ENCODE peak calls at places on chromosomes 1 and 21, in ten cellular contexts. R is A673, Z is ascending aorta, W is GM12865, E is psoas muscle, X is aorta, Y is AG09309, D is fibroblast of mammary gland, M is OCI-LY7, Q is ovary. G is an unnamed sample.

GRCh38 chr1:236168716-236169429 is 26.5 kb downstream of the GPR137B start:
- DNase-seq in D (peak), Z (peak), Q (peak), R (no peak), W (peak), X (peak), M (peak), E (peak), Y (no peak), G (peak)

GRCh38 chr1:9057851-9058250 is 11.6 kb downstream of the SLC2A5 start:
- DNase-seq in R (no peak), Q (no peak), M (no peak), E (no peak), Y (no peak), D (no peak), Z (no peak), X (no peak), W (no peak), G (no peak)

GRCh38 chr1:156075775-156076204 is 6.5 kb downstream of the MEX3A start:
- DNase-seq in D (no peak), W (no peak), Z (no peak), Q (no peak), R (no peak), X (no peak), M (no peak), Y (no peak), E (no peak), G (peak)

GRCh38 chr21:25733859-25734653 is 648 bp downstream of the ATP5PF start:
- DNase-seq in D (peak), Q (no peak), Z (no peak), M (peak), W (peak), E (no peak), X (no peak), R (peak), Y (no peak), G (peak)

GRCh38 chr1:15083578-15083977 is 70.0 kb upstream of the TMEM51 start:
- DNase-seq in M (no peak), Y (no peak), Q (no peak), R (no peak), D (peak), E (no peak), X (no peak), W (no peak), Z (no peak), G (no peak)

GRCh38 chr21:45424854-45425795 is 20.2 kb downstream of the COL18A1 start:
- DNase-seq in R (no peak), Y (no peak), E (no peak), W (no peak), Z (no peak), X (no peak), M (no peak), D (no peak), Q (no peak), G (no peak)

GRCh38 chr1:145985502-145986439 is 10.6 kb downstream of the TXNIP start:
- DNase-seq in M (no peak), Y (no peak), W (no peak), E (peak), R (peak), Q (no peak), Z (no peak), X (peak), D (peak), G (no peak)

GRCh38 chr1:184300446-184300845 is 86.4 kb upstream of the C1orf21 start:
- DNase-seq in Y (no peak), X (no peak), Q (no peak), M (no peak), E (no peak), Z (no peak), W (peak), D (peak), R (no peak), G (no peak)

GRCh38 chr1:22749919-22750670 is 39.5 kb downstream of the EPHB2 start:
- DNase-seq in Z (peak), R (peak), M (peak), D (peak), W (peak), E (no peak), Y (peak), X (peak), Q (peak), G (peak)

GRCh38 chr1:36352910-36353878 is 29.7 kb upstream of the EVA1B start:
- DNase-seq in E (no peak), D (peak), X (no peak), Y (no peak), Q (no peak), W (no peak), M (no peak), Z (no peak), R (no peak), G (peak)

GRCh38 chr1:199545780-199546179 is 481.7 kb upstream of the NR5A2 start:
- DNase-seq in W (peak), Q (no peak), Z (no peak), M (peak), R (no peak), D (peak), E (no peak), Y (no peak), X (no peak), G (no peak)

GRCh38 chr21:21963911-21964310 is 965.7 kb downstream of the NCAM2 start:
- DNase-seq in D (no peak), Y (no peak), W (no peak), Q (no peak), E (no peak), X (no peak), R (peak), M (no peak), Z (no peak), G (no peak)

GRCh38 chr1:28249013-28249870 is 10.1 kb upstream of the SESN2 start:
- DNase-seq in M (peak), X (peak), E (peak), D (no peak), R (peak), Y (peak), Q (no peak), W (peak), Z (no peak), G (peak)

GRCh38 chr1:203306089-203306969 is 1.0 kb downstream of the BTG2 start:
- DNase-seq in D (peak), R (peak), M (peak), W (peak), Q (peak), E (peak), Y (peak), Z (peak), X (peak), G (peak)

GRCh38 chr1:181364801-181365200 is 118.5 kb upstream of the CACNA1E start:
- DNase-seq in X (no peak), D (no peak), W (no peak), R (no peak), Z (no peak), Y (no peak), Q (no peak), E (no peak), M (no peak), G (no peak)

GRCh38 chr1:235599536-235599935 is 50.0 kb downstream of the GNG4 start:
- DNase-seq in M (no peak), E (no peak), D (no peak), R (no peak), W (no peak), X (no peak), Z (no peak), Y (no peak), Q (no peak), G (no peak)

GRCh38 chr1:47638713-47639112 is 200.9 kb downstream of the FOXD2 start:
- DNase-seq in Y (no peak), Z (no peak), M (no peak), E (no peak), Q (no peak), D (no peak), R (no peak), X (no peak), W (no peak), G (no peak)

GRCh38 chr1:111515291-111516007 is 12.0 kb upstream of the ADORA3 start:
- DNase-seq in Y (no peak), X (peak), Z (peak), E (peak), D (peak), M (no peak), Q (peak), R (no peak), W (peak), G (peak)

GRCh38 chr1:4430406-4431404 is 223.7 kb upstream of the AJAP1 start:
- DNase-seq in D (no peak), R (no peak), M (no peak), Y (no peak), E (no peak), Q (no peak), Z (no peak), W (no peak), X (no peak), G (no peak)

GRCh38 chr1:223815865-223816264 is 29.9 kb downstream of the TP53BP2 start:
- DNase-seq in Y (no peak), E (no peak), D (peak), R (no peak), Z (no peak), M (no peak), W (no peak), X (no peak), Q (no peak), G (peak)

GRCh38 chr1:246114369-246114768 is 392.7 kb downstream of the SMYD3 start:
- DNase-seq in Y (no peak), E (no peak), D (no peak), Z (no peak), X (no peak), Q (no peak), W (no peak), M (no peak), R (no peak), G (no peak)

GRCh38 chr1:54989473-54989872 is 9.0 kb downstream of the TMEM61 start:
- DNase-seq in Q (no peak), W (no peak), Z (no peak), E (no peak), R (no peak), X (no peak), Y (no peak), M (no peak), D (no peak), G (no peak)

GRCh38 chr1:151003175-151003574 is 3.5 kb downstream of the MINDY1 start:
- DNase-seq in E (no peak), Z (no peak), R (no peak), Y (no peak), M (no peak), X (no peak), D (no peak), Q (no peak), W (no peak), G (no peak)

GRCh38 chr1:54499097-54500029 is 48.7 kb upstream of the ACOT11 start:
- DNase-seq in D (peak), R (peak), W (no peak), Y (no peak), M (peak), X (no peak), Q (peak), E (no peak), Z (no peak), G (peak)

GRCh38 chr21:31502537-31503143 is 156.9 kb upstream of the SOD1 start:
- DNase-seq in M (no peak), X (no peak), Q (no peak), D (no peak), E (no peak), Y (no peak), W (no peak), R (no peak), Z (no peak), G (no peak)

GRCh38 chr1:99855914-99856450 is 5.8 kb downstream of the AGL start:
- DNase-seq in Z (no peak), D (no peak), E (no peak), R (no peak), Y (no peak), M (no peak), W (no peak), Q (no peak), X (no peak), G (peak)

DNA sequence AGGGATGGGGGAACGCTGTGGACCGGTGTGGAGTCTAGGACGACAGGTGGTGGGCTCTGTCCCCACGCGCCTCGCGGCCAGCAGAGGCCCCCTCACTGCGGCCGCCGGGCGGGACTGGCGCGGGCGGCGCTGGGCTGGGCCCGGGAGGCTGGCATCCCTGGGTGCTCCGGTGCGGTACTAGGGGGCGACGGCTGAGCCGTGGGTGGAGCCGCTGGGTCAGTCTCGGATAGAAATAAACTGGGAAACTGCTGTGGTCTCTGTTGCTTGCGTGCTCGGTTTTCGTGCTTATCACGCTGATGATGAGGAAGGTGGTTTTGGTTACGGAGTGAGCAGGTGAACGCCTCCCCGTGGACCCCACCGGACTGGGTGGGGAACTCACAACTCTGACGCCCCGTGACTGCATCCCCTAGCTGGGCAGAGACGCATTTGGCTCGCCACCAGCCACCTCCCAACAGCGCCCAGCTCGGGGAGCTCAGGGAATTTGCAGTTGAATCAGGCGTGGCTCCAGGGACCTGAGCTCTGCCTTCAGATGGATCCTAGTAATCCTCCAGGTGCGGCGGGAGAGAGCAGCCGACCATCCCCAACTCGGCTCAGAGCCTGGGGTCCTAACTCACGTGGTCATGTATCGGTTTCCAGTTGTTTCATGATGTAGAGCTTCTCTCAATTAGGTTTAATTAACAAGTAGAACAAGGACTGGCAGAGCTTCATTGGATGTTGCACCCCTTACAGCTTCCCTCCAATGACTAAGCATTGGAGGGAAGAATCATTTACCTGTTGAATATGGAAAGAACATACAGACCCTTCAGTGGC is 32.1 kb downstream of the HSD17B7 start:
- DNase-seq in M (no peak), D (peak), E (no peak), R (peak), Y (no peak), W (no peak), Z (no peak), X (peak), Q (peak), G (peak)
- H3K4me3 ChIP-seq in M (no peak), D (peak), E (peak), R (peak), Y (peak), W (peak), Z (peak), X (peak), Q (peak), G (peak)

DNA sequence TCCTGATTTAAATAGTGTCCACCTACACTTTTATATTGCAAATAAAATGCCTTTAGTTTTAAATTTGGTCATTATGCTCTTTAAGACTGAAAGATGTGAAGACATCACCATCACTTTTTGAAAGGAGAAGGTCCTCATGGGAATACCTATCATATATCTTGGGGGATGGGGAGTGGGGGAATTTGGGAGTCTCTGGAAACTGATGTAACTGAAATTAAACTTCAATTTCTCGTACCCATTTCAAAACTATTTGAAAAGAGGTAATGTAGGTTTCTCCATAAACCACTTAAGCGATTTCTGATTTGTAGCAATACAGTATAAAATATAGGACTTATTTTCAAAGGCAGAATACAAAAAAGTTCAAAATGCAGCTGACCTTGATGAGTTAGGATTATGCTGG is 924 bp downstream of the EXTL2 start:
- DNase-seq in W (no peak), Y (no peak), Z (no peak), X (no peak), Q (no peak), E (no peak), R (no peak), M (no peak), D (no peak), G (no peak)
- H3K4me3 ChIP-seq in W (peak), Y (peak), Z (no peak), X (no peak), Q (peak), E (peak), R (peak), M (peak), D (peak), G (peak)

DNA sequence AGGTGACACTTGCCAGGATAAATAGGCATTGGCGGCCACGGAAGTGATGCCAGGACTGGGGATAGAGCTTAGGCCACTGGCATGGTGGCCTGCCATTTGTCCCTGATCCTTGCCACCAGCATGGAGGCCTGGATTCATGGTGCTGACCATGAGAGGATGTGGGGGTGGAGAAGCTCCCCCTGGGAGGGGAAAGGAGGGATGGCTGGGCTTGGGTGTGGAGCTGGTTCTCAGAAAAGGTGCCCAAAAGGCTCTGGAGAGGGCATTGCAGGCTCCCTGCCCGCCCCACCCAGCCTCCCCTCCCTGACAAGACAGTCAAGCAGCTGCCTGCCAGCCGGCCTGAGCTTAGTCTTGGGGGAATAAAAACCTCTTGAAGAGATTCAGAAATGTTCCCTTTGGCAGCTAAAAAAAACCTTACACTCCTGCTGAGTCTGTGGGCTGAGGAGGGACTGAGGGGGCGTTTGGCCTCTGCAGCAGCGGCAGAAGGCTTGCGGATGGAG is 117.8 kb upstream of the IPO9 start:
- DNase-seq in Z (no peak), W (no peak), D (peak), M (no peak), R (peak), E (no peak), Y (no peak), Q (no peak), X (peak), G (no peak)
- H3K4me3 ChIP-seq in Z (no peak), W (no peak), D (no peak), M (no peak), R (no peak), E (no peak), Y (no peak), Q (no peak), X (no peak), G (no peak)

GRCh38 chr1:65148548-65149390 is 766 bp downstream of the AK4 start:
- DNase-seq in D (peak), Z (no peak), M (peak), X (peak), W (peak), E (peak), R (peak), Q (peak), Y (no peak), G (peak)

GRCh38 chr1:65149753-65150463 is 1.9 kb downstream of the AK4 start:
- DNase-seq in Q (no peak), D (no peak), W (no peak), E (no peak), R (no peak), Z (no peak), Y (no peak), X (no peak), M (no peak), G (no peak)

GRCh38 chr1:65150583-65151263 is 2.7 kb downstream of the AK4 start:
- DNase-seq in Q (no peak), E (no peak), Y (no peak), W (no peak), R (no peak), X (no peak), Z (no peak), M (no peak), D (no peak), G (no peak)

GRCh38 chr1:65147424-65148177 is 402 bp upstream of the AK4 start:
- DNase-seq in W (peak), X (peak), Z (no peak), Y (no peak), M (no peak), R (peak), D (peak), Q (peak), E (peak), G (peak)

DNA sequence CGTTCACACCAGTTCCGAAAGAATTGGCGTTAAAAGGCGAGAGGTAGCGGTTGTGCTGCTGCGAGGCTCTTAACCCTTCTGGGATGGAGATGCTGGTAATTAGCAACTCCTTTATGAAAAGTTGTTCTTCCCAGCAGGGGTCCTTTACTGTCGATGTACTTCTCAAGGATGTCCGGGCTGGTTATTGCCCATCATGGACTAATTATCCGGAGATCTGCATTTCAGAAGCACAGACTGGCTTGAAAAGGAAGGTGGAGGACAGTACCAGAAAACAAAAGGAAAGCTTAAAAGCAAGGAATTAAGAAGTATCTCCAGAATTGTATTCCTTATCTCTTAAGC is 1.4 kb downstream of the AK4 start:
- DNase-seq in M (no peak), Z (no peak), R (no peak), W (no peak), Q (no peak), D (peak), Y (no peak), E (no peak), X (no peak), G (no peak)
- H3K4me3 ChIP-seq in M (no peak), Z (peak), R (peak), W (peak), Q (peak), D (peak), Y (peak), E (peak), X (peak), G (peak)

DNA sequence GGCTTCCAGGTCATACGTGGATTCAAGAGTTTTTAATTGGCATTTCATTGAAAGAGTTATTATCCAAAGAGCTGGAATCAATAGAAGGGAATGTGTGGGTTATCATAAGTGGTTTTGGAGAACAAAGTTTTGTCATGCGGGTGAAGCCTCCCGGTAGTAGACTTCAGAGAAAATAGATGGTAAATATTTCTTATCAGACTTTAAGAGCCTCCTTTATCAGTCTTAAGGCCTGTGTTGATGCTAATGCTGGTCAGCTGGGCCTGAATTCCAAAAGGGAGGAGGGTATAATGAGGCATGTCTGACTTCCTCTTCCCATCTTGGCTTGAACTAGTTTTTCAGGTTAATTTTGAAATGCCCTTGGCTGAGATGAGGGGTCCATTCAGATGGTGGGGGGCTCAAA is 89.7 kb downstream of the ITSN1 start:
- DNase-seq in E (no peak), Z (no peak), Y (no peak), W (no peak), Q (no peak), X (no peak), M (no peak), R (no peak), D (no peak), G (no peak)
- H3K4me3 ChIP-seq in E (no peak), Z (no peak), Y (no peak), W (no peak), Q (no peak), X (no peak), M (no peak), R (no peak), D (no peak), G (no peak)

GRCh38 chr1:16905112-16905855 is 9.5 kb downstream of the RNU1-2 start:
- DNase-seq in X (no peak), W (peak), E (no peak), Y (peak), M (peak), Q (peak), Z (no peak), R (peak), D (peak), G (peak)

GRCh38 chr1:16906873-16907272 is 11.1 kb downstream of the RNU1-2 start:
- DNase-seq in E (no peak), Z (no peak), Q (no peak), M (no peak), Y (no peak), R (no peak), D (no peak), W (no peak), X (no peak), G (peak)

GRCh38 chr1:16904560-16905111 is 8.9 kb downstream of the RNU1-2 start:
- DNase-seq in Z (peak), R (peak), X (peak), W (peak), Y (peak), E (peak), Q (peak), M (peak), D (peak), G (peak)

GRCh38 chr1:16907870-16908758 is 12.3 kb downstream of the RNU1-2 start:
- DNase-seq in Y (no peak), M (no peak), Q (no peak), Z (no peak), R (no peak), D (no peak), E (no peak), W (no peak), X (no peak), G (peak)

GRCh38 chr1:16905856-16906702 is 10.3 kb downstream of the RNU1-2 start:
- DNase-seq in D (peak), E (no peak), Z (no peak), Q (no peak), R (no peak), M (no peak), Y (no peak), X (no peak), W (no peak), G (peak)
- H3K4me3 ChIP-seq in D (no peak), E (no peak), Z (no peak), Q (no peak), R (no peak), M (peak), Y (no peak), X (no peak), W (no peak), G (no peak)